ENCODE peak calls at places on chromosome 14, in four cellular contexts. M, Y, B and S are unnamed samples.

GRCh38 chr14:23910081-23910875 is 43.3 kb upstream of the DHRS4 start:
- DNase-seq in Y (no peak), B (peak; percentile 56), M (no peak), S (peak; percentile 25)

GRCh38 chr14:104139460-104140212 is 1.2 kb downstream of the KIF26A start:
- DNase-seq in M (no peak), Y (no peak), B (no peak), S (no peak)

GRCh38 chr14:101507306-101508150 is 53.8 kb upstream of the DIO3 start:
- DNase-seq in Y (no peak), B (no peak), M (no peak), S (no peak)

GRCh38 chr14:92348154-92348553 is 25.2 kb downstream of the SLC24A4 start:
- DNase-seq in M (no peak), B (no peak), Y (no peak), S (no peak)

GRCh38 chr14:34722723-34723545 is 8.5 kb upstream of the CFL2 start:
- DNase-seq in M (no peak), B (peak; percentile 44), Y (no peak), S (peak; percentile 34)

GRCh38 chr14:74084277-74085046 is at the start of the genes ALDH6A1 and LIN52:
- DNase-seq in Y (peak; percentile 97), M (peak; percentile 99), B (peak; percentile 97), S (peak; percentile 98)

GRCh38 chr14:102371361-102371760 is 8.6 kb downstream of the TECPR2 start:
- DNase-seq in B (no peak), M (no peak), Y (no peak), S (no peak)

GRCh38 chr14:57573193-57573592 is 79.5 kb upstream of the CCDC198 start:
- DNase-seq in B (no peak), Y (no peak), M (no peak), S (no peak)

GRCh38 chr14:92641306-92641705 is 107.1 kb downstream of the LGMN start:
- DNase-seq in M (no peak), Y (no peak), B (no peak), S (no peak)

GRCh38 chr14:86574026-86574777 is 1044.3 kb downstream of the FLRT2 start:
- DNase-seq in M (no peak), Y (no peak), B (no peak), S (no peak)

GRCh38 chr14:63375772-63376171 is 57.0 kb upstream of the GPHB5 start:
- DNase-seq in Y (no peak), M (no peak), B (no peak), S (no peak)

GRCh38 chr14:83023369-83023768 is 1489.7 kb upstream of the SEL1L start:
- DNase-seq in M (no peak), B (no peak), Y (no peak), S (no peak)

GRCh38 chr14:65906948-65907347 is 494.4 kb downstream of the FUT8 start:
- DNase-seq in M (no peak), Y (no peak), B (no peak), S (no peak)

GRCh38 chr14:24255931-24256696 is 6.9 kb downstream of the TGM1 start:
- DNase-seq in Y (no peak), M (no peak), B (peak; percentile 65), S (no peak)

GRCh38 chr14:76654573-76654955 is 106.7 kb upstream of the VASH1 start:
- DNase-seq in M (no peak), B (no peak), Y (no peak), S (no peak)

GRCh38 chr14:104103061-104104005 is 17.8 kb downstream of the ASPG start:
- DNase-seq in M (no peak), Y (no peak), B (no peak), S (no peak)

GRCh38 chr14:50647753-50648152 is 20.4 kb downstream of the SAV1 start:
- DNase-seq in M (no peak), B (no peak), Y (no peak), S (no peak)

GRCh38 chr14:57749267-57749666 is 116.6 kb downstream of the SLC35F4 start:
- DNase-seq in Y (no peak), B (no peak), M (no peak), S (no peak)

GRCh38 chr14:56036353-56036752 is 81.9 kb upstream of the PELI2 start:
- DNase-seq in M (no peak), Y (no peak), B (no peak), S (no peak)

GRCh38 chr14:78143489-78144145 is 26.6 kb upstream of the NRXN3 start:
- DNase-seq in Y (no peak), M (no peak), B (peak; percentile 17), S (no peak)

GRCh38 chr14:99081156-99081765 is 190.7 kb downstream of the BCL11B start:
- DNase-seq in M (no peak), B (no peak), Y (no peak), S (no peak)
- TF ChIP-seq SPI1 in M (no peak), B (no peak), Y (no peak), S (no peak)

DNA sequence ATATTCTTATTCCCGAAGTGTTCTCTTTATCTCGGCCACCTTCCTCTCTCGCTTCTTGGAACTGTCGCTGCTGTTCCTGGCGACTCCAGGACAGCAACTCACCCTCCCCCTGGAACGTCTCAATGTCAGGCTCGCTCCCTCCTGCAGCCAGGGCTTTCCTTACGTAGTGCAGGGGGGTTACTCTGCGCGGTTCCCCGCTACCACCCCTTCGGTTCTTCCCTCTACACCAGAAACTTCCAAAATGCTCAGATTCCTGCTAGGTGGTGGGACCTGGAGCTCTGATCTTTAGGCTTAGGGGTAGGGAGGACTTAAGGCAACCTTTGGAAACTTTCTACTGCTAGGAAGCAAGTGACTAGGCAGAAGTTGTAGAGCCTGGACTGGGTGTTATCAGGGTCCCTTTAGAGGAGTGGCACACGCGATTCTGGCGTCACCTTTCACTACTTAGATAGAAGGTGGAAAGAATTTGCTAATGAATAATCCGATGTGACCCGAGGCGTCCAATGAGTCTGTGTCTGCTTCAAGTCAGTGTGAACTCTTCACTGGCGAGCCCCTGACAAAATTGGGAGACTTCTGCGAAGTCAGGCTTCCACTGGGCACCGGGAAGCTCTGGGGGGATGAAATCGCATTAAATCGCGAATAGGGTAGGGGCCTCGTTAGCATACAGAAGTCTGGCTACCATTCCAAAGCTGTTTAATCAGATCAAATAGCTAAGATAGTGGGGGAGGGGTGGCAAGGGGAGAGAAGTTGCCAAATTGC is 900 bp upstream of the DPF3 start:
- DNase-seq in M (no peak), B (peak; percentile 35), Y (no peak), S (no peak)
- TF ChIP-seq SPI1 in M (no peak), B (no peak), Y (no peak), S (no peak)

GRCh38 chr14:105330491-105330895 is 15.9 kb downstream of the PACS2 start:
- DNase-seq in Y (no peak), M (no peak), B (no peak), S (no peak)
- TF ChIP-seq SPI1 in Y (no peak), M (no peak), B (no peak), S (no peak)

GRCh38 chr14:75295061-75295461 is 16.4 kb downstream of the FOS start:
- DNase-seq in Y (no peak), M (no peak), B (peak; percentile 65), S (no peak)
- TF ChIP-seq SPI1 in Y (no peak), M (no peak), B (no peak), S (no peak)

DNA sequence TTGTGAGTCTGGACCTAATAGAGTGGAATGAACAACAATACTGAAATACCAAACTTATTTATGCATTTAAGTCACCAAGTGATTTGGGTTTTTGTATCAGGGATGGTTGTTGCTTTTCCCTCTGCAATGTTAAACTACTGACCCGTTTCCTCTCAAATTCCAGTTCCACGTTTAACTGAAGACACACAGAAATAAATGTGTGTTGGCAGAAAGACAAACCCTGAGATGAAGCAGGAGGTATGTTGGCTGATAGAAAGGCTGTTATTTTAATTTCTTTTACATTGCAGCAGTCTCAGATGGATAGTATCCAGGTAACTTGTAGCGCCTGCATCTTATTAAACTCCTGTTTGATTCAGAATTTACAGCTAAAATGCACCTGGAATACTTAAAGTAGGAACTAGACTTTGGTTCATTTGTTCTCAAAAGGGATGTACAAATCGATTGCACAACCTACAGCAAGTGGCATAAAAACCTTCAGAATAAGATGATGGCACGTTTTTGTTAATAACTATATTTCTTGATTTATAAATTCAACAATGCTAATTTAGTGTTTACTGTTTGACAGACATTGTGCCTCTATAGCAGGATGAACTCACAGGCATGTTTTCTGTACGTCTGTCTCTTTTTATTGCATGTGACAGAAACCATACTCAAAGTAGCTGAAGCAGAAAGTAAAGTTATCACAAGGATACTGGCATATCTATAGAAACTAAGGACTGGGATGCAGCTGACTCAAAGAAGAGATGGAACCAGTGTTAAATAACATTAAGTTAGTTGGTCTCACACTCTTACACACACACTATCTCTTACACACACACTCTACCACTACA is 405.7 kb downstream of the ZFP36L1 start:
- DNase-seq in M (no peak), B (no peak), Y (no peak), S (no peak)
- TF ChIP-seq SPI1 in M (no peak), B (no peak), Y (no peak), S (no peak)